ENCODE peak calls at places on chromosomes 5 and 9, in ten cellular contexts. One of them, this sample, is unnamed.

GRCh38 chr9:34374905-34375552 is 1.7 kb downstream of the MYORG start:
- DNase-seq in islet precursor cell: peak
- DNase-seq in nephron progenitor cell: no peak
- DNase-seq in Caki2: no peak
- DNase-seq in germinal center: no peak
- DNase-seq in lower leg skin: no peak
- DNase-seq in epithelial cell of esophagus: peak
- DNase-seq in non-pigmented ciliary epithelial cell: no peak
- DNase-seq in A172: no peak
- DNase-seq in EL: no peak
- DNase-seq in this sample: no peak

GRCh38 chr9:34380511-34381315 is 4.0 kb upstream of the MYORG start:
- DNase-seq in epithelial cell of esophagus: peak
- DNase-seq in EL: peak
- DNase-seq in Caki2: no peak
- DNase-seq in germinal center: peak
- DNase-seq in lower leg skin: peak
- DNase-seq in A172: no peak
- DNase-seq in islet precursor cell: peak
- DNase-seq in non-pigmented ciliary epithelial cell: no peak
- DNase-seq in nephron progenitor cell: peak
- DNase-seq in this sample: peak

GRCh38 chr9:75739884-75740611 is 150.4 kb upstream of the PCSK5 start:
- DNase-seq in nephron progenitor cell: no peak
- DNase-seq in islet precursor cell: no peak
- DNase-seq in epithelial cell of esophagus: no peak
- DNase-seq in non-pigmented ciliary epithelial cell: no peak
- DNase-seq in germinal center: no peak
- DNase-seq in Caki2: no peak
- DNase-seq in A172: no peak
- DNase-seq in EL: no peak
- DNase-seq in lower leg skin: no peak
- DNase-seq in this sample: no peak

GRCh38 chr9:133990366-133991210 is 1.5 kb downstream of the VAV2 start:
- DNase-seq in epithelial cell of esophagus: peak
- DNase-seq in germinal center: no peak
- DNase-seq in islet precursor cell: peak
- DNase-seq in EL: peak
- DNase-seq in nephron progenitor cell: peak
- DNase-seq in non-pigmented ciliary epithelial cell: no peak
- DNase-seq in A172: peak
- DNase-seq in Caki2: peak
- DNase-seq in lower leg skin: peak
- DNase-seq in this sample: peak

GRCh38 chr9:23582836-23583235 is 243.2 kb downstream of the ELAVL2 start:
- DNase-seq in Caki2: peak
- DNase-seq in EL: no peak
- DNase-seq in non-pigmented ciliary epithelial cell: no peak
- DNase-seq in A172: peak
- DNase-seq in nephron progenitor cell: no peak
- DNase-seq in epithelial cell of esophagus: peak
- DNase-seq in lower leg skin: no peak
- DNase-seq in islet precursor cell: no peak
- DNase-seq in germinal center: no peak
- DNase-seq in this sample: no peak

GRCh38 chr9:73081979-73082657 is 69.5 kb upstream of the ANXA1 start:
- DNase-seq in germinal center: peak
- DNase-seq in islet precursor cell: no peak
- DNase-seq in epithelial cell of esophagus: peak
- DNase-seq in non-pigmented ciliary epithelial cell: peak
- DNase-seq in nephron progenitor cell: peak
- DNase-seq in A172: peak
- DNase-seq in lower leg skin: no peak
- DNase-seq in Caki2: peak
- DNase-seq in EL: peak
- DNase-seq in this sample: peak

GRCh38 chr5:172049226-172049796 is 42.9 kb upstream of the FBXW11 start:
- DNase-seq in EL: no peak
- DNase-seq in lower leg skin: peak
- DNase-seq in germinal center: no peak
- DNase-seq in A172: no peak
- DNase-seq in islet precursor cell: no peak
- DNase-seq in Caki2: no peak
- DNase-seq in non-pigmented ciliary epithelial cell: no peak
- DNase-seq in nephron progenitor cell: no peak
- DNase-seq in epithelial cell of esophagus: no peak
- DNase-seq in this sample: no peak

GRCh38 chr5:169745441-169746146 is 108.5 kb downstream of the DOCK2 start:
- DNase-seq in A172: peak
- DNase-seq in EL: peak
- DNase-seq in nephron progenitor cell: no peak
- DNase-seq in non-pigmented ciliary epithelial cell: no peak
- DNase-seq in epithelial cell of esophagus: peak
- DNase-seq in islet precursor cell: peak
- DNase-seq in germinal center: no peak
- DNase-seq in Caki2: no peak
- DNase-seq in lower leg skin: no peak
- DNase-seq in this sample: peak

GRCh38 chr5:172904643-172905345 is 54.4 kb upstream of the RPL26L1 start:
- DNase-seq in epithelial cell of esophagus: peak
- DNase-seq in non-pigmented ciliary epithelial cell: no peak
- DNase-seq in Caki2: peak
- DNase-seq in lower leg skin: peak
- DNase-seq in germinal center: no peak
- DNase-seq in nephron progenitor cell: no peak
- DNase-seq in A172: peak
- DNase-seq in islet precursor cell: peak
- DNase-seq in EL: peak
- DNase-seq in this sample: no peak

GRCh38 chr9:105415344-105415980 is 32.4 kb upstream of the FSD1L start:
- DNase-seq in EL: peak
- DNase-seq in epithelial cell of esophagus: peak
- DNase-seq in lower leg skin: no peak
- DNase-seq in Caki2: peak
- DNase-seq in non-pigmented ciliary epithelial cell: no peak
- DNase-seq in germinal center: peak
- DNase-seq in nephron progenitor cell: peak
- DNase-seq in A172: peak
- DNase-seq in islet precursor cell: peak
- DNase-seq in this sample: peak

GRCh38 chr5:144028644-144029043 is 141.8 kb downstream of the YIPF5 start:
- DNase-seq in islet precursor cell: no peak
- DNase-seq in Caki2: no peak
- DNase-seq in lower leg skin: no peak
- DNase-seq in non-pigmented ciliary epithelial cell: peak
- DNase-seq in epithelial cell of esophagus: no peak
- DNase-seq in nephron progenitor cell: no peak
- DNase-seq in EL: peak
- DNase-seq in A172: peak
- DNase-seq in germinal center: no peak
- DNase-seq in this sample: peak

GRCh38 chr5:156361451-156362109 is 34.6 kb downstream of the SGCD start:
- DNase-seq in islet precursor cell: no peak
- DNase-seq in germinal center: no peak
- DNase-seq in EL: no peak
- DNase-seq in Caki2: no peak
- DNase-seq in lower leg skin: no peak
- DNase-seq in epithelial cell of esophagus: no peak
- DNase-seq in non-pigmented ciliary epithelial cell: no peak
- DNase-seq in A172: no peak
- DNase-seq in nephron progenitor cell: no peak
- DNase-seq in this sample: no peak

GRCh38 chr9:97518909-97519307 is 17.4 kb downstream of the TMOD1 start:
- DNase-seq in nephron progenitor cell: peak
- DNase-seq in Caki2: peak
- DNase-seq in A172: peak
- DNase-seq in germinal center: no peak
- DNase-seq in non-pigmented ciliary epithelial cell: no peak
- DNase-seq in epithelial cell of esophagus: peak
- DNase-seq in EL: peak
- DNase-seq in islet precursor cell: peak
- DNase-seq in lower leg skin: no peak
- DNase-seq in this sample: no peak

GRCh38 chr5:169094586-169095409 is 206.1 kb downstream of the SLIT3 start:
- DNase-seq in A172: peak
- DNase-seq in non-pigmented ciliary epithelial cell: no peak
- DNase-seq in lower leg skin: peak
- DNase-seq in germinal center: no peak
- DNase-seq in epithelial cell of esophagus: peak
- DNase-seq in EL: peak
- DNase-seq in Caki2: peak
- DNase-seq in nephron progenitor cell: no peak
- DNase-seq in islet precursor cell: no peak
- DNase-seq in this sample: peak

GRCh38 chr5:163569284-163569683 is 63.9 kb downstream of the MAT2B start:
- DNase-seq in Caki2: no peak
- DNase-seq in lower leg skin: no peak
- DNase-seq in EL: peak
- DNase-seq in nephron progenitor cell: no peak
- DNase-seq in germinal center: no peak
- DNase-seq in epithelial cell of esophagus: peak
- DNase-seq in islet precursor cell: no peak
- DNase-seq in A172: peak
- DNase-seq in non-pigmented ciliary epithelial cell: no peak
- DNase-seq in this sample: no peak

GRCh38 chr9:91199739-91200497 is 161.8 kb downstream of the AUH start:
- DNase-seq in epithelial cell of esophagus: no peak
- DNase-seq in lower leg skin: peak
- DNase-seq in Caki2: no peak
- DNase-seq in islet precursor cell: peak
- DNase-seq in EL: no peak
- DNase-seq in A172: no peak
- DNase-seq in nephron progenitor cell: no peak
- DNase-seq in germinal center: no peak
- DNase-seq in non-pigmented ciliary epithelial cell: no peak
- DNase-seq in this sample: no peak

GRCh38 chr5:1297243-1297642 is 2.4 kb upstream of the TERT start:
- DNase-seq in Caki2: no peak
- DNase-seq in nephron progenitor cell: no peak
- DNase-seq in EL: no peak
- DNase-seq in lower leg skin: peak
- DNase-seq in A172: no peak
- DNase-seq in germinal center: peak
- DNase-seq in epithelial cell of esophagus: no peak
- DNase-seq in non-pigmented ciliary epithelial cell: no peak
- DNase-seq in islet precursor cell: no peak
- DNase-seq in this sample: no peak

GRCh38 chr5:72559866-72560766 is 52.9 kb upstream of the ZNF366 start:
- DNase-seq in lower leg skin: no peak
- DNase-seq in non-pigmented ciliary epithelial cell: no peak
- DNase-seq in EL: no peak
- DNase-seq in epithelial cell of esophagus: peak
- DNase-seq in germinal center: no peak
- DNase-seq in islet precursor cell: no peak
- DNase-seq in nephron progenitor cell: no peak
- DNase-seq in A172: no peak
- DNase-seq in Caki2: no peak
- DNase-seq in this sample: no peak

GRCh38 chr5:90709323-90710148 is 150.9 kb downstream of the ADGRV1 start:
- DNase-seq in germinal center: peak
- DNase-seq in nephron progenitor cell: peak
- DNase-seq in epithelial cell of esophagus: peak
- DNase-seq in lower leg skin: no peak
- DNase-seq in islet precursor cell: peak
- DNase-seq in non-pigmented ciliary epithelial cell: peak
- DNase-seq in A172: peak
- DNase-seq in EL: peak
- DNase-seq in Caki2: peak
- DNase-seq in this sample: peak

GRCh38 chr5:35890021-35890740 is 33.5 kb downstream of the IL7R start:
- DNase-seq in non-pigmented ciliary epithelial cell: no peak
- DNase-seq in Caki2: no peak
- DNase-seq in EL: no peak
- DNase-seq in epithelial cell of esophagus: peak
- DNase-seq in islet precursor cell: no peak
- DNase-seq in germinal center: no peak
- DNase-seq in lower leg skin: no peak
- DNase-seq in A172: no peak
- DNase-seq in nephron progenitor cell: no peak
- DNase-seq in this sample: no peak

GRCh38 chr9:2234371-2234893 is 219.3 kb downstream of the SMARCA2 start:
- DNase-seq in lower leg skin: no peak
- DNase-seq in epithelial cell of esophagus: peak
- DNase-seq in Caki2: no peak
- DNase-seq in non-pigmented ciliary epithelial cell: no peak
- DNase-seq in A172: no peak
- DNase-seq in islet precursor cell: peak
- DNase-seq in germinal center: no peak
- DNase-seq in nephron progenitor cell: no peak
- DNase-seq in EL: peak
- DNase-seq in this sample: no peak

This sample was measured in brain microvascular endothelial cell.